ENCODE peak calls at places on chromosomes 7 and 10, in eight cellular contexts. J, K, F, E, L, O, V and T are unnamed samples.

GRCh38 chr7:96028729-96029128 is 256.4 kb downstream of the DYNC1I1 start:
- DNase-seq in J (no peak), K (peak), F (no peak), E (no peak), L (no peak), O (no peak), V (no peak), T (no peak)

GRCh38 chr7:131166066-131166465 is 161.6 kb upstream of the MKLN1 start:
- DNase-seq in J (no peak), K (no peak), F (no peak), E (no peak), L (no peak), O (no peak), V (no peak), T (no peak)

GRCh38 chr10:58438340-58438739 is 53.1 kb downstream of the TFAM start:
- DNase-seq in J (peak), K (no peak), F (no peak), E (no peak), L (no peak), O (no peak), V (no peak), T (no peak)

GRCh38 chr10:112360308-112361270 is 13.3 kb upstream of the ACSL5 start:
- DNase-seq in J (no peak), K (no peak), F (no peak), E (no peak), L (no peak), O (no peak), V (no peak), T (no peak)

GRCh38 chr7:99139031-99139430 is 4.9 kb downstream of the SMURF1 start:
- DNase-seq in J (no peak), K (no peak), F (no peak), E (no peak), L (no peak), O (no peak), V (no peak), T (no peak)

GRCh38 chr7:43273939-43274719 is 161.7 kb downstream of the HECW1 start:
- DNase-seq in J (no peak), K (no peak), F (no peak), E (no peak), L (no peak), O (no peak), V (no peak), T (no peak)

GRCh38 chr7:137626469-137627067 is 220.2 kb downstream of the DGKI start:
- DNase-seq in J (no peak), K (peak), F (no peak), E (peak), L (peak), O (peak), V (no peak), T (peak)

GRCh38 chr10:62057359-62057758 is 155.9 kb downstream of the ARID5B start:
- DNase-seq in J (no peak), K (no peak), F (no peak), E (no peak), L (no peak), O (no peak), V (no peak), T (no peak)

GRCh38 chr7:92135490-92135889 is 1.2 kb upstream of the CYP51A1 start:
- DNase-seq in J (no peak), K (no peak), F (no peak), E (no peak), L (no peak), O (no peak), V (no peak), T (no peak)

GRCh38 chr7:134637934-134638719 is 8.5 kb upstream of the BPGM start:
- DNase-seq in J (no peak), K (no peak), F (no peak), E (no peak), L (no peak), O (no peak), V (no peak), T (no peak)

GRCh38 chr7:30207376-30207775 is 72.6 kb downstream of the MTURN start:
- DNase-seq in J (no peak), K (no peak), F (no peak), E (no peak), L (no peak), O (no peak), V (no peak), T (no peak)

GRCh38 chr10:6850452-6850851 is 270.4 kb upstream of the PRKCQ start:
- DNase-seq in J (no peak), K (no peak), F (no peak), E (no peak), L (no peak), O (no peak), V (no peak), T (no peak)

GRCh38 chr7:140475747-140476333 is 3.5 kb downstream of the MKRN1 start:
- DNase-seq in J (no peak), K (peak), F (peak), E (peak), L (peak), O (peak), V (peak), T (peak)

GRCh38 chr10:113047963-113048781 is 98.1 kb downstream of the TCF7L2 start:
- DNase-seq in J (peak), K (no peak), F (no peak), E (no peak), L (no peak), O (no peak), V (no peak), T (no peak)

GRCh38 chr10:4812041-4812440 is 14.0 kb upstream of the AKR1E2 start:
- DNase-seq in J (no peak), K (no peak), F (no peak), E (no peak), L (no peak), O (no peak), V (no peak), T (no peak)

GRCh38 chr10:61793760-61794713 is 107.5 kb upstream of the ARID5B start:
- DNase-seq in J (no peak), K (no peak), F (no peak), E (peak), L (no peak), O (no peak), V (no peak), T (no peak)

GRCh38 chr7:137269240-137269639 is 74.3 kb downstream of the PTN start:
- DNase-seq in J (no peak), K (no peak), F (no peak), E (no peak), L (no peak), O (no peak), V (no peak), T (no peak)

GRCh38 chr10:121592155-121592890 is 5.9 kb downstream of the FGFR2 start:
- DNase-seq in J (no peak), K (no peak), F (no peak), E (no peak), L (no peak), O (no peak), V (no peak), T (no peak)

GRCh38 chr7:44748948-44749731 is 493 bp downstream of the ZMIZ2 start:
- DNase-seq in J (no peak), K (no peak), F (no peak), E (no peak), L (peak), O (no peak), V (no peak), T (no peak)

GRCh38 chr10:31602541-31603244 is 283.7 kb downstream of the ZEB1 start:
- DNase-seq in J (peak), K (peak), F (no peak), E (no peak), L (no peak), O (peak), V (no peak), T (no peak)

GRCh38 chr10:106648534-106649481 is 515.7 kb downstream of the SORCS1 start:
- DNase-seq in J (no peak), K (no peak), F (no peak), E (no peak), L (no peak), O (no peak), V (no peak), T (no peak)

GRCh38 chr7:63900394-63901203 is 98.0 kb upstream of the ZNF722 start:
- DNase-seq in J (no peak), K (peak), F (peak), E (no peak), L (no peak), O (no peak), V (peak), T (peak)

GRCh38 chr7:65448824-65449504 is 75.3 kb downstream of the ZNF92 start:
- DNase-seq in J (peak), K (no peak), F (no peak), E (peak), L (no peak), O (no peak), V (no peak), T (no peak)

GRCh38 chr10:81367132-81367531 is 507.9 kb upstream of the NRG3 start:
- DNase-seq in J (no peak), K (no peak), F (no peak), E (no peak), L (no peak), O (no peak), V (no peak), T (no peak)

GRCh38 chr10:70902659-70903261 is 14.4 kb upstream of the PCBD1 start:
- DNase-seq in J (no peak), K (no peak), F (no peak), E (no peak), L (no peak), O (peak), V (no peak), T (no peak)

GRCh38 chr7:41834805-41835694 is 132.2 kb upstream of the INHBA start:
- DNase-seq in J (no peak), K (no peak), F (no peak), E (no peak), L (no peak), O (peak), V (no peak), T (no peak)

GRCh38 chr7:94276046-94276445 is 118.6 kb upstream of the COL1A2 start:
- DNase-seq in J (no peak), K (no peak), F (no peak), E (no peak), L (no peak), O (no peak), V (no peak), T (no peak)

GRCh38 chr10:27223964-27224363 is 16.6 kb downstream of the ACBD5 start:
- DNase-seq in J (no peak), K (peak), F (peak), E (no peak), L (peak), O (peak), V (peak), T (peak)

GRCh38 chr7:157502701-157503111 is 165.9 kb downstream of the DNAJB6 start:
- DNase-seq in J (no peak), K (no peak), F (peak), E (no peak), L (no peak), O (no peak), V (peak), T (peak)

GRCh38 chr7:111076205-111076604 is 14.7 kb upstream of the LRRN3 start:
- DNase-seq in J (no peak), K (no peak), F (no peak), E (no peak), L (no peak), O (no peak), V (no peak), T (no peak)

GRCh38 chr7:74579800-74580685 is 77.5 kb upstream of the GTF2I start:
- DNase-seq in J (no peak), K (peak), F (no peak), E (no peak), L (no peak), O (no peak), V (no peak), T (no peak)

GRCh38 chr10:68218786-68219185 is 13.1 kb downstream of the ATOH7 start:
- DNase-seq in J (no peak), K (no peak), F (no peak), E (no peak), L (no peak), O (no peak), V (no peak), T (no peak)

GRCh38 chr7:20596653-20597052 is 18.8 kb upstream of the ABCB5 start:
- DNase-seq in J (no peak), K (no peak), F (no peak), E (no peak), L (no peak), O (no peak), V (no peak), T (no peak)

GRCh38 chr7:150937848-150938561 is 40.1 kb downstream of the KCNH2 start:
- DNase-seq in J (no peak), K (peak), F (peak), E (peak), L (no peak), O (no peak), V (no peak), T (peak)

GRCh38 chr10:100239851-100240250 is 10.5 kb upstream of the CHUK start:
- DNase-seq in J (no peak), K (no peak), F (no peak), E (no peak), L (no peak), O (no peak), V (no peak), T (no peak)

GRCh38 chr7:129635300-129636029 is 23.9 kb downstream of the NRF1 start:
- DNase-seq in J (peak), K (peak), F (peak), E (peak), L (peak), O (peak), V (peak), T (peak)

GRCh38 chr7:21251166-21251806 is 176.6 kb upstream of the SP4 start:
- DNase-seq in J (no peak), K (peak), F (no peak), E (no peak), L (no peak), O (no peak), V (no peak), T (no peak)